ENCODE peak calls at places on chromosomes 6 and 20, in five cellular contexts. J is CD8-positive, alpha-beta memory T cell; C is HCT116; I is IMR-90; O is MM.1S. H is an unnamed sample.

GRCh38 chr6:44064089-44064947 is 62.9 kb downstream of the MRPL14 start:
- DNase-seq in C (no peak), J (no peak), O (no peak), I (peak; percentile 100), H (no peak)

GRCh38 chr20:64069614-64070243 is 6.7 kb downstream of the TCEA2 start:
- DNase-seq in J (no peak), O (peak; percentile 31), I (no peak), C (no peak), H (no peak)

GRCh38 chr6:38184780-38185080 is 365.2 kb downstream of the ZFAND3 start:
- DNase-seq in J (no peak), I (no peak), O (no peak), C (no peak), H (no peak)

GRCh38 chr6:167791780-167792478 is 34.8 kb upstream of the AFDN start:
- DNase-seq in J (no peak), O (no peak), I (no peak), C (no peak), H (no peak)

GRCh38 chr6:79249136-79249535 is 14.7 kb upstream of the HMGN3 start:
- DNase-seq in O (peak; percentile 82), C (no peak), J (no peak), I (no peak), H (no peak)

GRCh38 chr20:33277471-33278441 is 5.3 kb upstream of the BPIFB1 start:
- DNase-seq in J (no peak), I (no peak), C (no peak), O (no peak), H (no peak)

GRCh38 chr20:14334306-14334930 is 3.0 kb downstream of the FLRT3 start:
- DNase-seq in O (peak; percentile 62), J (no peak), C (no peak), I (peak; percentile 45), H (no peak)

GRCh38 chr20:38355161-38356012 is 9.1 kb downstream of the LBP start:
- DNase-seq in O (no peak), I (no peak), J (no peak), C (no peak), H (no peak)

GRCh38 chr6:2695464-2696095 is 55.1 kb downstream of the MYLK4 start:
- DNase-seq in J (no peak), I (peak; percentile 57), O (no peak), C (peak; percentile 36), H (no peak)

GRCh38 chr20:7980332-7981046 is 39.1 kb downstream of the TMX4 start:
- DNase-seq in I (peak; percentile 64), J (no peak), C (peak; percentile 23), O (peak; percentile 41), H (peak; percentile 2)

GRCh38 chr6:21588812-21589811 is 4.4 kb upstream of the SOX4 start:
- DNase-seq in C (peak; percentile 64), O (peak; percentile 84), J (peak; percentile 68), I (peak; percentile 90), H (peak; percentile 68)

GRCh38 chr6:110338820-110339470 is 19.2 kb downstream of the METTL24 start:
- DNase-seq in C (no peak), O (no peak), I (peak; percentile 37), J (no peak), H (no peak)

GRCh38 chr6:167093922-167094432 is 28.9 kb upstream of the CCR6 start:
- DNase-seq in C (no peak), O (peak; percentile 45), I (no peak), J (peak; percentile 54), H (peak; percentile 74)

GRCh38 chr20:51404297-51405060 is 138.0 kb downstream of the NFATC2 start:
- DNase-seq in C (no peak), O (peak; percentile 74), J (peak; percentile 44), I (no peak), H (peak; percentile 92)

GRCh38 chr6:92757926-92758325 is 661.4 kb downstream of the EPHA7 start:
- DNase-seq in I (no peak), C (no peak), J (no peak), O (no peak), H (no peak)

GRCh38 chr6:92756912-92757311 is 662.4 kb downstream of the EPHA7 start:
- DNase-seq in J (no peak), O (no peak), C (no peak), I (peak; percentile 65), H (no peak)

GRCh38 chr6:92759195-92759594 is 660.2 kb downstream of the EPHA7 start:
- DNase-seq in I (no peak), O (peak; percentile 81), C (no peak), J (no peak), H (no peak)

GRCh38 chr6:92752114-92752513 is 667.2 kb downstream of the EPHA7 start:
- DNase-seq in C (no peak), J (no peak), I (no peak), O (no peak), H (no peak)

DNA sequence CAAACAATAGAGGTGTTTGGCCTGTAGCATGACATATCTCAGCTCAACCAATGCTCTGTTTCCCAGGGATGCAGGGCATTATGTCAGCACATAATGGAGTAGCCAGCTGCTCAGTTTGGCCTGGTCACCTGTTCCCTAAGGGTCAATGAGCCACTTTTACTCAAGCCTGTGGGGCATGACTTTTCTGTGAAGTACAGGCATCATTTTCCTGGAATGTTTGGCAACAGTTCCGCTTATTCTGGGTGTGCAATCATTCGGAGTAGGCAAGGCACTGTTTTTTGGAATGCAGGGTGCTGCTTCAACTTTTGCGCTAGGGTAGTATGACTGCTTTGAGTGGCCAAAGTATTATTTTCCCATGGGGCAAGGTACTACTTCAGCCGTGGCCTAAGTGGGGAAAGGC is 665.4 kb downstream of the EPHA7 start:
- DNase-seq in J (no peak), C (no peak), I (no peak), O (no peak), H (no peak)
- H3K4me1 ChIP-seq in J (no peaks in the 10 kb centered on the region), C (no peaks in the 10 kb centered on the region), I (no peaks in the 10 kb centered on the region), O (peaks cover 6% of the 10 kb centered on the region), H (no peaks in the 10 kb centered on the region)

DNA sequence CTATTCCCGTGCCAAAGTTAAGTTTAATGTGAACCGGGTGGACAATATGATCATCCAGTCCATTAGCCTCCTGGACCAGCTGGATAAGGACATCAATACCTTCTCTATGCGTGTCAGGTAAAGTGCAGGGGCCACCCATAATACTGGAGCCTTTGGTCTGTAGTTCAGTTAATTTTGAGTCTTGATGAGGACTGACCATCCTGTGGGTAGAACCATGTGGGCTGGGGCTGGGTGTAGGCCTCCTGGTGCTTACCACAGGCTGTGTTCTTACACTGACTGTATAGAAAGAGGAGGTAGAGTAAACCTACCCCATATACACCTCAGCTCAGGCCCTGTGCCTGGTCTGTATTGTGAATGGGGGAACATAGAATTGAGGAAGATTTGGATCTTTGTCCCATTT is 2.4 kb downstream of the NOP56 start:
- DNase-seq in J (no peak), O (no peak), I (no peak), C (no peak), H (no peak)
- H3K36me3 ChIP-seq in J (peaks cover 60% of the 10 kb centered on the region), O (peaks cover 36% of the 10 kb centered on the region), I (peaks cover 59% of the 10 kb centered on the region), C (peaks cover 45% of the 10 kb centered on the region), H (peaks cover 59% of the 10 kb centered on the region)

DNA sequence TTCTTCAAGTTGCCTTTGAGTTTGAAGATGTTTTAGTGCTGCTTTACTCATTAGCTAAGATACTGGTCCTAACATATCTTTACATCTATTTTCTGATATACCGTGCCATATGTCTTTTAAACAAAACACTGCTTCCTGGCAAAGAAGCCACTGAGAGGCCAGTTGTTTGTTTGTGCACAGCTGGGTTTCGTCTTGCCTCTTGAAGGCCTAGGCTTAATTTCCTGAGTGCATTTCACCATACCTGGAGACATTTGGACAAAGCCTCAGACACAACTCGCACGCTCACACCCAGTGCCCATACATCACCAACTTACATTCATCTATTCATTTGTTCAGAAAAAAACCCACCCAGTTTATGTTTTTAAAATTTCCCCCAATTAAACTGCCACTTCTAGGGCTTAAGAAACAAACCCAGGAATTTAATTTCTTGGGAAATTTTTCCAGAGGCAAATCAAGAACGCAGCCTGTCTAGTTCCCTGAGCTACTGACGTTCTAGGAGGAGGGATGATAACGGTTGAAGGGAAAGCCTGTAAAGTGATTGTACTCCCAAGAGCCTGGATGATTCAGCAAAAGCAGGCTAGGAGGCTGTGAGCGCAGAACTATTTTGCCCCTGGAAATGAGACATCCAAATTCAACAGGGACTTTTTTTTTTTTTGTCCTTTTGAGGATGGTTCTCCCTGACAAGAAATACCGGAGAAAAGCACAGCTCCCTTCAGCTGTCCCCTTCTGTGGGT is 77.7 kb downstream of the OLIG3 start:
- DNase-seq in J (no peak), I (peak; percentile 28), O (peak; percentile 61), C (no peak), H (no peak)
- H3K4me1 ChIP-seq in J (peaks cover 10% of the 10 kb centered on the region), I (no peaks in the 10 kb centered on the region), O (peaks cover 26% of the 10 kb centered on the region), C (no peaks in the 10 kb centered on the region), H (peaks cover 10% of the 10 kb centered on the region)

DNA sequence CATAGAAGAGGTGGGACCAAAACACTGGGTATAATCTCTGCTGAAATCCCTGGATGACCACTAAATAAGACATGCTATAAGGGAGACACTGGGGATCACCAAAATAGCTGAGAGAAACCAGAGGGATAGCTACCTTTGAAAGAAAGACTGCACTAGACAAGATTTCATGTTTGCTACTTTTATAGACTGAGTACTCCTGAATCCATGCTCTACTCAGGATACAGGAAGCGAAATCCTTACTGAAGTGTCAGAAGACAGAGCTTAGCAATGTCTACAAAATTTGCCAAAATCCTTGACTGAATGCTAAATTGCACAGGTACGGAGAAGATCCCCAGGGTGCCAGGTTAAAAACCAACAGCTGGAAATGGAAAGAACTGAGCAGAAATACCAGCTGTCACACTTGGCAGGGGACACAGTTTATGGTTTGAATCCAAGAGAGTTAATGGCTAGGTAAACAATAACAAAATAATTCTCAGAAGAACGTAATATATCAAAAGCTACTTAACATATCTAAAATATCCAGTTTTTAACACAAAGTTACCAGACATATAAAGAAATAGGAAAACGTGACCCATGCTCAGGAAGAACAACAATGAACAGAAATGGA is 125.4 kb downstream of the MAN1A1 start:
- DNase-seq in C (no peak), O (no peak), J (no peak), I (no peak), H (no peak)
- H3K36me3 ChIP-seq in C (no peaks in the 10 kb centered on the region), O (peaks cover 3% of the 10 kb centered on the region), J (no peaks in the 10 kb centered on the region), I (no peaks in the 10 kb centered on the region), H (no peaks in the 10 kb centered on the region)

GRCh38 chr6:106735828-106736227 is 106.5 kb downstream of the QRSL1 start:
- DNase-seq in I (no peak), C (no peak), O (no peak), J (no peak), H (no peak)

GRCh38 chr6:106739387-106739786 is 110.0 kb downstream of the QRSL1 start:
- DNase-seq in O (no peak), I (no peak), C (no peak), J (no peak), H (no peak)

GRCh38 chr6:106744781-106745180 is 115.4 kb downstream of the QRSL1 start:
- DNase-seq in I (no peak), J (no peak), C (no peak), O (no peak), H (no peak)

GRCh38 chr6:106736502-106736901 is 107.1 kb downstream of the QRSL1 start:
- DNase-seq in I (no peak), J (no peak), C (no peak), O (no peak), H (no peak)

DNA sequence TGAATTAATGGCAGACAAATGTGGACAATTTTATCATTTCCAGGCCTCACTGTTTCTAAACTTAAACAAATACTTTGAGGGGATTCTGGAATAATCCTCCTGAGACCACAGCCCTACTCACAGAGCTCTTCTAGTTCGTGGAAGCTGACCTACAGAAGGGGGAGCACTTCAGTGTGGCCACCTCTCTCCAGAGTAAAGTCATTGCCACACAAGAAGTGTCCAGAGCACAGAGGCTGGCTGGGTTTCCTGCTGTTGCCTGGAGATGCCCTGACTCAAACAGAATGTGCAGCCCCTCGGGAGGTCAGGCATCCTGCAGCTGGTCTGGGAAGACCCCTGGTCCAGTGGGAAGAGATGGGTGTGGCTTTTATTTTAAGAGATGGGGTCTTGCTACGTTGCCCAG is 110.9 kb downstream of the QRSL1 start:
- DNase-seq in J (no peak), I (no peak), O (no peak), C (no peak), H (no peak)
- H3K4me1 ChIP-seq in J (no peaks in the 10 kb centered on the region), I (no peaks in the 10 kb centered on the region), O (no peaks in the 10 kb centered on the region), C (no peaks in the 10 kb centered on the region), H (no peaks in the 10 kb centered on the region)

H was measured in CD4-positive, alpha-beta memory T cell.